ENCODE peak calls at places on chromosomes 16 and 17, in four cellular contexts. R is iPS-NIHi11, L is GM04504, T is AML-193. B is an unnamed sample.
A peak's percentile ranks its signal among the peaks of the same experiment; 100 is the strongest.

GRCh38 chr17:59154721-59155438 is at the start of gene SKA2:
- DNase-seq in R (peak; percentile 86), L (no peak), T (peak; percentile 100), B (peak; percentile 99)

GRCh38 chr17:45031231-45032149 is 19.9 kb downstream of the DCAKD start:
- DNase-seq in R (no peak), L (no peak), T (no peak), B (no peak)

GRCh38 chr17:72394531-72394930 is 273.7 kb downstream of the SOX9 start:
- DNase-seq in R (no peak), L (no peak), T (no peak), B (no peak)

GRCh38 chr17:31595666-31596381 is 204.3 kb downstream of the RAB11FIP4 start:
- DNase-seq in R (no peak), L (no peak), T (no peak), B (no peak)

GRCh38 chr16:88747588-88748301 is 37.3 kb downstream of the PIEZO1 start:
- DNase-seq in R (peak; percentile 85), L (no peak), T (peak; percentile 74), B (no peak)

GRCh38 chr17:2688351-2689342 is 22.9 kb downstream of the CLUH start:
- DNase-seq in R (peak; percentile 18), L (no peak), T (no peak), B (no peak)

GRCh38 chr17:57032343-57032742 is 52.7 kb upstream of the AKAP1 start:
- DNase-seq in R (no peak), L (no peak), T (no peak), B (no peak)

GRCh38 chr17:50162466-50163254 is 3.1 kb upstream of the SGCA start:
- DNase-seq in R (no peak), L (no peak), T (no peak), B (no peak)

GRCh38 chr17:79875511-79875910 is 36.3 kb upstream of the CBX4 start:
- DNase-seq in R (no peak), L (no peak), T (no peak), B (no peak)

GRCh38 chr17:78613423-78613822 is 36.2 kb upstream of the DNAH17 start:
- DNase-seq in R (no peak), L (no peak), T (no peak), B (no peak)

GRCh38 chr17:49494937-49495841 is at the start of gene NGFR:
- DNase-seq in R (peak; percentile 91), L (no peak), T (peak; percentile 23), B (no peak)

GRCh38 chr17:74954665-74955421 is 17.7 kb downstream of the HID1 start:
- DNase-seq in R (no peak), L (no peak), T (peak; percentile 29), B (no peak)

GRCh38 chr17:82493517-82493840 is 26.1 kb upstream of the FOXK2 start:
- DNase-seq in R (peak; percentile 50), L (no peak), T (no peak), B (no peak)

B was measured in HS-5.